ENCODE peak calls at places on chromosomes 16 and 17, in seven cellular contexts. One of them, this sample, is unnamed.

GRCh38 chr16:77353587-77354263 is 81.1 kb downstream of the ADAMTS18 start:
- DNase-seq in heart left ventricle: no peak
- DNase-seq in CD8-positive, alpha-beta T cell: no peak
- DNase-seq in neural progenitor cell: no peak
- DNase-seq in CD4-positive, alpha-beta memory T cell: no peak
- DNase-seq in uterus: no peak
- DNase-seq in IMR-90: no peak
- DNase-seq in this sample: no peak

GRCh38 chr16:68488559-68488958 is 40.3 kb upstream of the SMPD3 start:
- DNase-seq in IMR-90: no peak
- DNase-seq in uterus: no peak
- DNase-seq in CD8-positive, alpha-beta T cell: no peak
- DNase-seq in CD4-positive, alpha-beta memory T cell: no peak
- DNase-seq in neural progenitor cell: no peak
- DNase-seq in heart left ventricle: no peak
- DNase-seq in this sample: no peak

GRCh38 chr17:12605222-12605621 is 60.5 kb upstream of the MYOCD start:
- DNase-seq in IMR-90: peak; percentile 81
- DNase-seq in CD8-positive, alpha-beta T cell: no peak
- DNase-seq in CD4-positive, alpha-beta memory T cell: no peak
- DNase-seq in heart left ventricle: no peak
- DNase-seq in neural progenitor cell: no peak
- DNase-seq in uterus: no peak
- DNase-seq in this sample: no peak

GRCh38 chr17:7852919-7853692 is 1.8 kb upstream of the TMEM88 start:
- DNase-seq in neural progenitor cell: peak; percentile 56
- DNase-seq in CD4-positive, alpha-beta memory T cell: no peak
- DNase-seq in uterus: peak; percentile 26
- DNase-seq in CD8-positive, alpha-beta T cell: no peak
- DNase-seq in IMR-90: no peak
- DNase-seq in heart left ventricle: no peak
- DNase-seq in this sample: no peak

GRCh38 chr16:84785843-84786538 is 33.8 kb upstream of the CRISPLD2 start:
- DNase-seq in uterus: no peak
- DNase-seq in IMR-90: peak; percentile 70
- DNase-seq in neural progenitor cell: no peak
- DNase-seq in heart left ventricle: peak; percentile 68
- DNase-seq in CD8-positive, alpha-beta T cell: no peak
- DNase-seq in CD4-positive, alpha-beta memory T cell: no peak
- DNase-seq in this sample: no peak

GRCh38 chr17:78735832-78736525 is 46.1 kb downstream of the CYTH1 start:
- DNase-seq in IMR-90: no peak
- DNase-seq in heart left ventricle: no peak
- DNase-seq in uterus: no peak
- DNase-seq in CD8-positive, alpha-beta T cell: no peak
- DNase-seq in neural progenitor cell: no peak
- DNase-seq in CD4-positive, alpha-beta memory T cell: peak; percentile 60
- DNase-seq in this sample: peak; percentile 57

GRCh38 chr16:89094252-89094901 is 725 bp downstream of the ACSF3 start:
- DNase-seq in CD8-positive, alpha-beta T cell: peak; percentile 51
- DNase-seq in CD4-positive, alpha-beta memory T cell: no peak
- DNase-seq in heart left ventricle: no peak
- DNase-seq in neural progenitor cell: peak; percentile 46
- DNase-seq in uterus: no peak
- DNase-seq in IMR-90: no peak
- DNase-seq in this sample: peak; percentile 16

GRCh38 chr17:79699386-79700036 is 31.2 kb upstream of the ENPP7 start:
- DNase-seq in CD4-positive, alpha-beta memory T cell: no peak
- DNase-seq in IMR-90: no peak
- DNase-seq in neural progenitor cell: no peak
- DNase-seq in CD8-positive, alpha-beta T cell: no peak
- DNase-seq in uterus: no peak
- DNase-seq in heart left ventricle: no peak
- DNase-seq in this sample: no peak

GRCh38 chr17:4598776-4599504 is 14.6 kb downstream of the SMTNL2 start:
- DNase-seq in uterus: peak; percentile 55
- DNase-seq in CD4-positive, alpha-beta memory T cell: no peak
- DNase-seq in IMR-90: peak; percentile 51
- DNase-seq in heart left ventricle: peak; percentile 85
- DNase-seq in neural progenitor cell: no peak
- DNase-seq in CD8-positive, alpha-beta T cell: no peak
- DNase-seq in this sample: no peak

GRCh38 chr16:71297252-71297651 is 8.1 kb upstream of the CMTR2 start:
- DNase-seq in CD8-positive, alpha-beta T cell: no peak
- DNase-seq in IMR-90: peak; percentile 1
- DNase-seq in uterus: no peak
- DNase-seq in CD4-positive, alpha-beta memory T cell: no peak
- DNase-seq in neural progenitor cell: no peak
- DNase-seq in heart left ventricle: no peak
- DNase-seq in this sample: no peak

GRCh38 chr17:78670850-78671291 is 93.7 kb upstream of the DNAH17 start:
- DNase-seq in CD8-positive, alpha-beta T cell: no peak
- DNase-seq in uterus: no peak
- DNase-seq in heart left ventricle: no peak
- DNase-seq in IMR-90: no peak
- DNase-seq in CD4-positive, alpha-beta memory T cell: no peak
- DNase-seq in neural progenitor cell: no peak
- DNase-seq in this sample: no peak

GRCh38 chr16:56041556-56042140 is 149.6 kb upstream of the GNAO1 start:
- DNase-seq in neural progenitor cell: peak; percentile 76
- DNase-seq in CD4-positive, alpha-beta memory T cell: peak; percentile 25
- DNase-seq in heart left ventricle: peak; percentile 37
- DNase-seq in CD8-positive, alpha-beta T cell: peak; percentile 50
- DNase-seq in IMR-90: no peak
- DNase-seq in uterus: no peak
- DNase-seq in this sample: no peak

GRCh38 chr17:45740553-45741330 is 43.4 kb upstream of the CRHR1 start:
- DNase-seq in neural progenitor cell: peak; percentile 93
- DNase-seq in heart left ventricle: peak; percentile 62
- DNase-seq in CD8-positive, alpha-beta T cell: no peak
- DNase-seq in IMR-90: peak; percentile 13
- DNase-seq in CD4-positive, alpha-beta memory T cell: peak; percentile 9
- DNase-seq in uterus: no peak
- DNase-seq in this sample: peak; percentile 14

GRCh38 chr17:74452027-74452840 is 14.2 kb upstream of the CD300A start:
- DNase-seq in CD8-positive, alpha-beta T cell: no peak
- DNase-seq in uterus: no peak
- DNase-seq in IMR-90: no peak
- DNase-seq in neural progenitor cell: no peak
- DNase-seq in CD4-positive, alpha-beta memory T cell: no peak
- DNase-seq in heart left ventricle: peak; percentile 67
- DNase-seq in this sample: no peak

GRCh38 chr17:6605142-6605541 is 35.4 kb downstream of the KIAA0753 start:
- DNase-seq in neural progenitor cell: no peak
- DNase-seq in heart left ventricle: no peak
- DNase-seq in CD4-positive, alpha-beta memory T cell: no peak
- DNase-seq in IMR-90: no peak
- DNase-seq in uterus: no peak
- DNase-seq in CD8-positive, alpha-beta T cell: no peak
- DNase-seq in this sample: no peak

GRCh38 chr17:17346428-17347233 is 43.5 kb downstream of the NT5M start:
- DNase-seq in uterus: no peak
- DNase-seq in IMR-90: no peak
- DNase-seq in heart left ventricle: no peak
- DNase-seq in CD8-positive, alpha-beta T cell: no peak
- DNase-seq in CD4-positive, alpha-beta memory T cell: no peak
- DNase-seq in neural progenitor cell: no peak
- DNase-seq in this sample: no peak

GRCh38 chr17:57902117-57902799 is 52.4 kb upstream of the MRPS23 start:
- DNase-seq in CD8-positive, alpha-beta T cell: no peak
- DNase-seq in uterus: no peak
- DNase-seq in CD4-positive, alpha-beta memory T cell: no peak
- DNase-seq in IMR-90: no peak
- DNase-seq in heart left ventricle: no peak
- DNase-seq in neural progenitor cell: no peak
- DNase-seq in this sample: no peak
- H3K4me1 ChIP-seq in CD8-positive, alpha-beta T cell: no peaks in the 10 kb centered on the region
- H3K4me1 ChIP-seq in uterus: peaks cover 33% of the 10 kb centered on the region
- H3K4me1 ChIP-seq in CD4-positive, alpha-beta memory T cell: peaks cover 14% of the 10 kb centered on the region
- H3K4me1 ChIP-seq in IMR-90: peaks cover 41% of the 10 kb centered on the region
- H3K4me1 ChIP-seq in heart left ventricle: peaks cover 68% of the 10 kb centered on the region
- H3K4me1 ChIP-seq in neural progenitor cell: peaks cover 57% of the 10 kb centered on the region
- H3K4me1 ChIP-seq in this sample: peaks cover 8% of the 10 kb centered on the region

GRCh38 chr17:351436-351713 is 1.2 kb downstream of the RPH3AL start:
- DNase-seq in neural progenitor cell: no peak
- DNase-seq in heart left ventricle: no peak
- DNase-seq in CD8-positive, alpha-beta T cell: no peak
- DNase-seq in IMR-90: no peak
- DNase-seq in CD4-positive, alpha-beta memory T cell: no peak
- DNase-seq in uterus: no peak
- DNase-seq in this sample: no peak

GRCh38 chr17:351875-352420 is 659 bp downstream of the RPH3AL start:
- DNase-seq in IMR-90: no peak
- DNase-seq in uterus: no peak
- DNase-seq in CD8-positive, alpha-beta T cell: no peak
- DNase-seq in CD4-positive, alpha-beta memory T cell: no peak
- DNase-seq in heart left ventricle: no peak
- DNase-seq in neural progenitor cell: no peak
- DNase-seq in this sample: no peak

GRCh38 chr17:352421-353212 is at the start of gene RPH3AL:
- DNase-seq in IMR-90: no peak
- DNase-seq in neural progenitor cell: peak; percentile 67
- DNase-seq in CD4-positive, alpha-beta memory T cell: no peak
- DNase-seq in uterus: no peak
- DNase-seq in heart left ventricle: peak; percentile 79
- DNase-seq in CD8-positive, alpha-beta T cell: no peak
- DNase-seq in this sample: no peak

GRCh38 chr17:349666-350065 is 2.9 kb downstream of the RPH3AL start:
- DNase-seq in neural progenitor cell: no peak
- DNase-seq in CD8-positive, alpha-beta T cell: no peak
- DNase-seq in uterus: no peak
- DNase-seq in CD4-positive, alpha-beta memory T cell: no peak
- DNase-seq in IMR-90: no peak
- DNase-seq in heart left ventricle: no peak
- DNase-seq in this sample: no peak

GRCh38 chr17:350706-351435 is 1.7 kb downstream of the RPH3AL start:
- DNase-seq in CD4-positive, alpha-beta memory T cell: no peak
- DNase-seq in IMR-90: no peak
- DNase-seq in uterus: peak; percentile 85
- DNase-seq in CD8-positive, alpha-beta T cell: no peak
- DNase-seq in heart left ventricle: peak; percentile 94
- DNase-seq in neural progenitor cell: no peak
- DNase-seq in this sample: no peak
- H3K27ac ChIP-seq in CD4-positive, alpha-beta memory T cell: no peak overlapping the region
- H3K27ac ChIP-seq in IMR-90: no peak overlapping the region
- H3K27ac ChIP-seq in uterus: peak overlapping the region; percentile 79
- H3K27ac ChIP-seq in CD8-positive, alpha-beta T cell: no peak overlapping the region
- H3K27ac ChIP-seq in heart left ventricle: peak overlapping the region; percentile 83
- H3K27ac ChIP-seq in neural progenitor cell: no peak overlapping the region
- H3K27ac ChIP-seq in this sample: no peak overlapping the region

DNA sequence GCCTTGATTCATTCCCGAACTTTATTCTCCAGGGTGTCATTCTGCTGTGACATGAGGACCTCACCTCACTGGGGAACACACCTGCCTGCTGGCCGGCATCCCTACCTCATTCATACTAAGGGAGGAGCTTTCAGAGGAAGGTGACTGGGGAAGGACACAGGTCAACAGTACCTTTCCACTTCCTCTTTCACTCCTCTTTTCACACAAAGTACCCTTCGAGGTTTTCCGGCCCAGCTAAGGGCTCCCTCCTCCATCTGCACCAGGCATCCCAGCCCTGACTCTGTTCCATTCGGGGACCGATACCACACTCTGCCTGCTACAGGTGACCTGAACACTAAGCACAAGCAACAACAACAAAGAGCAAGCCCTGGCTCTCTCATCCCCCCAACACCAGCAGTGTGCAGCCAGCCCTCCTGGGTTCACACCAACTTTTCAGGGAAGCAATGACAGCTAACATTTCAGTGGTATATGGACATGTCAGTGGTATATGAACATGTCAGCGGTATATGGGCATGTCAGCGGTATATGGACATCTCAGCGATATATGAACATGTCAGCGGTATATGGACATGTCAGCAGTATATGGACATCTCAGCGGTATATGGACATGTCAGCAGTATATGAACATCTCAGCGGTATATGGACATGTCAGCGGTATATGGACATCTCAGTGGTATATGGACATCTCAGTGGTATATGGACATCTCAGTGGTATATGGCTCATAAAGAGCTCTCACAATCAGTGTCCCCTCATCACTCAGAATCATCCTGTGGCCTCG is 16.0 kb downstream of the TRIM25 start:
- DNase-seq in IMR-90: no peak
- DNase-seq in CD8-positive, alpha-beta T cell: no peak
- DNase-seq in uterus: no peak
- DNase-seq in neural progenitor cell: no peak
- DNase-seq in CD4-positive, alpha-beta memory T cell: no peak
- DNase-seq in heart left ventricle: no peak
- DNase-seq in this sample: no peak
- H3K36me3 ChIP-seq in IMR-90: peaks cover 72% of the 10 kb centered on the region
- H3K36me3 ChIP-seq in CD8-positive, alpha-beta T cell: peaks cover 63% of the 10 kb centered on the region
- H3K36me3 ChIP-seq in uterus: no peaks in the 10 kb centered on the region
- H3K36me3 ChIP-seq in neural progenitor cell: no peaks in the 10 kb centered on the region
- H3K36me3 ChIP-seq in CD4-positive, alpha-beta memory T cell: peaks cover 93% of the 10 kb centered on the region
- H3K36me3 ChIP-seq in heart left ventricle: peaks cover 98% of the 10 kb centered on the region
- H3K36me3 ChIP-seq in this sample: peaks cover 38% of the 10 kb centered on the region

DNA sequence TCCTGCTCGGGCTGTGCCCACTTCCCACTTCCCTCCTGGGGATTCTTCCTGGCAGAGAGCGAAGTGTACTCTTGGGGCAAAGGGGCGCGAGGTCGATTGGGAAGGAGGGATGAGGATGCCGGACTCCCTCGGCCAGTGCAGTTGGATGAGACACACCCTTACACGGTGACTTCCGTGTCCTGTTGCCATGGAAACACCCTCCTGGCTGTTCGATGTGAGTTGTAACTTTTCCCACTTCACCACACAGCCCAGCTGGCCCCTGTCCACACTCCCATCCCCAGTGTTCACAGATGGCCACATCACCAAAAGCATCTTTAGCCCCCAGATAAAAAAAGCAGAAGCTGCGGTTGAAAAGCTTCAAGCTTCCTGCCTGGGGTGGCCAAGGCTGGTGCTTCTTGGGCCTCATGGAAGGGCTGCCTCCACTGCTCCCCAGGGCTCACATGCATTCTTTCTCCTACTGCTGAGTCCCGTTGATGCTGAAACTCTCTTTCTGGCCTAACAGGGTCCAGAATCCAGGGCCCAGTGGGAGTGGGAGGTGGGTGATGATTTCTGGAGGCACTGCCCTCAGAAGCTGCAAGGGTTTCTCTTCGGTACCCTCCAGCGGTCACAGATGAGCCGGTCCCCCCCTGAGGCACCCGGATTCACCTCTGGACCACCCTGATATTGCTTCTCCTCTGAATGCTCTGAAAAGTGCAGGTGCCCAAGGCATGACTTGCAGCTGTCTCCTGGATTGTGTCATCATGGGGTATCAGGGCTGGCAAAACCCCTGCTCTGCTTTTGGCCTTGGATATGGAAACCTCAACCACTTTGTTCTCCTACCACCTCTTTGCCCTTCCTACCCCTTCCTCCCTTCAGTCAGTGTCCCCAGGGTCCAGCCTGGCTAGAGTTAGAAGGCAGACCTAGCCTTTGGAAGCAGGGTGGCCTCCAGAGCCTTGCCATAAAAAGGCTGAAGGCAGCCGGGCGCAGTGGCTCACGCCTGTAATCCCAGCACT is 2.2 kb upstream of the TRAF4 start:
- DNase-seq in CD4-positive, alpha-beta memory T cell: no peak
- DNase-seq in neural progenitor cell: no peak
- DNase-seq in IMR-90: no peak
- DNase-seq in heart left ventricle: no peak
- DNase-seq in uterus: no peak
- DNase-seq in CD8-positive, alpha-beta T cell: no peak
- DNase-seq in this sample: no peak
- H3K4me1 ChIP-seq in CD4-positive, alpha-beta memory T cell: peaks cover 37% of the 10 kb centered on the region
- H3K4me1 ChIP-seq in neural progenitor cell: peaks cover 12% of the 10 kb centered on the region
- H3K4me1 ChIP-seq in IMR-90: peaks cover 14% of the 10 kb centered on the region
- H3K4me1 ChIP-seq in heart left ventricle: peaks cover 20% of the 10 kb centered on the region
- H3K4me1 ChIP-seq in uterus: peaks cover 11% of the 10 kb centered on the region
- H3K4me1 ChIP-seq in CD8-positive, alpha-beta T cell: peaks cover 37% of the 10 kb centered on the region
- H3K4me1 ChIP-seq in this sample: peaks cover 29% of the 10 kb centered on the region